ENCODE peak calls at places on chromosomes 13 and 19, in eight cellular contexts. R is heart left ventricle, Z is tibial nerve, O is ovary, G is body of pancreas, J is HCT116, H is endothelial cell of umbilical vein, W is A549. U is an unnamed sample.

GRCh38 chr19:16890461-16891184 is 1.8 kb downstream of the F2RL3 start:
- DNase-seq in W (no peak), Z (no peak), R (no peak), H (no peak), J (no peak), O (no peak), G (no peak), U (peak; percentile 79)

GRCh38 chr19:46691948-46692347 is 25.0 kb downstream of the PRKD2 start:
- DNase-seq in O (no peak), W (no peak), R (no peak), J (no peak), Z (no peak), H (no peak), G (no peak), U (no peak)

GRCh38 chr13:18953139-18953930 is 228.3 kb downstream of the TUBA3C start:
- DNase-seq in H (no peak), J (no peak), O (no peak), W (no peak), Z (no peak), R (no peak), G (peak; percentile 32), U (no peak)

GRCh38 chr13:113670541-113670940 is 3.5 kb downstream of the GRK1 start:
- DNase-seq in H (no peak), O (no peak), Z (no peak), W (no peak), R (peak; percentile 8), J (no peak), G (peak; percentile 4), U (no peak)

GRCh38 chr13:66958611-66959010 is 271.5 kb downstream of the PCDH9 start:
- DNase-seq in R (no peak), W (no peak), J (no peak), G (no peak), O (no peak), H (no peak), Z (no peak), U (no peak)

GRCh38 chr19:40689339-40690049 is 957 bp downstream of the NUMBL start:
- DNase-seq in H (peak; percentile 14), J (no peak), O (peak; percentile 65), R (peak; percentile 50), W (no peak), Z (no peak), G (no peak), U (peak; percentile 48)

GRCh38 chr19:4587527-4587926 is 28.0 kb upstream of the SEMA6B start:
- DNase-seq in H (no peak), Z (no peak), W (no peak), R (no peak), G (no peak), J (no peak), O (no peak), U (no peak)

GRCh38 chr19:43727593-43727853 is 11.6 kb downstream of the IRGC start:
- DNase-seq in O (no peak), J (no peak), Z (no peak), H (no peak), R (no peak), W (no peak), G (no peak), U (no peak)

GRCh38 chr19:8022275-8022674 is 16.8 kb upstream of the ELAVL1 start:
- DNase-seq in R (no peak), G (no peak), J (no peak), W (no peak), O (no peak), H (no peak), Z (no peak), U (no peak)

GRCh38 chr13:23758783-23759527 is 130.2 kb downstream of the MIPEP start:
- DNase-seq in J (no peak), H (no peak), R (no peak), W (no peak), Z (no peak), O (no peak), G (no peak), U (no peak)

GRCh38 chr19:19475845-19476828 is 39.2 kb downstream of the TSSK6 start:
- DNase-seq in H (no peak), W (peak; percentile 44), G (peak; percentile 21), O (no peak), Z (no peak), R (no peak), J (no peak), U (no peak)

GRCh38 chr13:38702609-38703008 is 15.7 kb downstream of the FREM2 start:
- DNase-seq in R (no peak), G (no peak), H (no peak), J (no peak), W (no peak), Z (no peak), O (no peak), U (no peak)

GRCh38 chr13:97834255-97834654 is 119.2 kb upstream of the IPO5 start:
- DNase-seq in Z (no peak), O (no peak), J (no peak), W (no peak), R (no peak), H (no peak), G (no peak), U (no peak)

GRCh38 chr19:48330012-48330681 is 4.8 kb downstream of the EMP3 start:
- DNase-seq in O (peak; percentile 76), Z (peak; percentile 32), H (peak; percentile 15), R (peak; percentile 79), W (no peak), G (peak; percentile 87), J (no peak), U (peak; percentile 94)

GRCh38 chr19:56692496-56692895 is 20.9 kb upstream of the ZNF835 start:
- DNase-seq in O (peak; percentile 56), R (no peak), G (peak; percentile 34), Z (no peak), W (no peak), H (no peak), J (no peak), U (no peak)

GRCh38 chr13:51221674-51222509 is at the start of gene FAM124A:
- DNase-seq in W (peak; percentile 23), Z (peak; percentile 9), G (peak; percentile 64), O (peak; percentile 73), H (peak; percentile 26), J (peak; percentile 4), R (peak; percentile 55), U (peak; percentile 54)

GRCh38 chr19:18419195-18419698 is at the start of gene SSBP4:
- DNase-seq in Z (peak; percentile 66), J (no peak), R (peak; percentile 84), H (peak; percentile 76), O (peak; percentile 88), G (peak; percentile 80), W (peak; percentile 79), U (peak; percentile 92)
- TF ChIP-seq POLR2A in Z (peak; percentile 61), J (no peak), R (no peak), H (peak; percentile 49), O (peak; percentile 67), G (no peak), W (no peak), U (no peak)

GRCh38 chr19:55492362-55492944 is 4.2 kb downstream of the SSC5D start:
- DNase-seq in H (no peak), W (no peak), J (no peak), G (no peak), Z (no peak), R (no peak), O (no peak), U (no peak)

GRCh38 chr19:55494172-55494761 is 6.0 kb downstream of the SSC5D start:
- DNase-seq in H (no peak), W (no peak), G (no peak), Z (no peak), R (peak; percentile 86), O (peak; percentile 90), J (no peak), U (no peak)

GRCh38 chr19:55493650-55494171 is 5.5 kb downstream of the SSC5D start:
- DNase-seq in R (no peak), H (no peak), G (no peak), O (peak; percentile 66), W (no peak), Z (no peak), J (no peak), U (no peak)

GRCh38 chr19:55491546-55492360 is 3.5 kb downstream of the SSC5D start:
- DNase-seq in H (no peak), R (no peak), O (no peak), G (no peak), W (no peak), J (no peak), Z (no peak), U (no peak)

GRCh38 chr19:55493052-55493649 is 4.9 kb downstream of the SSC5D start:
- DNase-seq in Z (no peak), W (no peak), R (peak; percentile 71), G (no peak), J (no peak), H (no peak), O (peak; percentile 82), U (no peak)
- TF ChIP-seq POLR2A in Z (no peak), W (no peak), R (no peak), G (no peak), J (no peak), H (no peak), O (no peak), U (no peak)

GRCh38 chr19:13952154-13953020 is at the start of gene DCAF15:
- DNase-seq in Z (peak; percentile 100), R (peak; percentile 100), W (peak; percentile 99), H (peak; percentile 100), G (peak; percentile 99), O (peak; percentile 99), J (peak; percentile 99), U (peak; percentile 100)
- TF ChIP-seq POLR2A in Z (no peak), R (no peak), W (peak; percentile 45), H (peak; percentile 66), G (peak; percentile 70), O (peak; percentile 37), J (peak; percentile 24), U (no peak)

DNA sequence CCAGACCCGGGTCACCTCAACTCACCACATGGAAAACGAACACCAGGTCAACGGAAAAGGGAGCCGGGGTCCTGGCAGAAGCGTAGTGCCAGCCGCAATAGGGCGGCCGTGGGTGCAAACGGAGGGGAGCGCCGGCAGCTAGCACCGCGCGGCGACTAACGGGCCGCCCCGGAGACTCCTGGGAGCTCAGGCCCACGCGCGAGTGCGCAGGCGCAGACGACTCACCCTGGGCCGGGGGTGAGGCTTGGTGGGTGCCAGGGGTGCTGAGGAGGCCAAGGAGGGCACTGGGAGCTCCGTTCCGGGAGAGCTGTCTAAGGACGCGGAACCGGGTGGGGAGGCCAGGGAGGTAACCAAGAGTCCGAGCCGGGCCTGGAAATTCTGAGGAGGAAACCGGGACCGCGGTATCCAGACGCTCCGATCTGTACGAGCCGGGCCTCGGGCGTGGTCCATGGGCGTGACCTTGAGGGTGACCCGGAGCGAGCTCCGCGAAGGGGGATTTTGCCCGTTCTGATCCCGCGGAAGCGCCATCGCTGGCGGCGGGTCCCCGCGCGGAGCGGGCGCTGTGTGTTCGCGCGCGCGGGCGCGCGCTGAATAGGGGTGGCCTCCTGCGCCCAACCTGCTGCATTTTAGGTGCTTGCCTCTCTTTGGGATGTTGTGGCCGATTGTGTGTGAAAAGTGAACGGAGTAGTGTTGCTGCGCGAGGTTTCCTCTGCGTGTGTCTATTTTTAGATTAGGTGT is at the start of gene ZNF382:
- DNase-seq in Z (peak; percentile 19), O (peak; percentile 75), W (no peak), R (peak; percentile 86), J (no peak), G (peak; percentile 74), H (peak; percentile 60), U (peak; percentile 93)
- TF ChIP-seq POLR2A in Z (no peak), O (no peak), W (no peak), R (peak; percentile 46), J (no peak), G (peak; percentile 70), H (peak; percentile 25), U (peak; percentile 87)

U was measured in erythroblast.